ENCODE peak calls at places on chromosome 11, in nine cellular contexts. O is DMS153; B is activated CD4-positive, CD25-positive, alpha-beta regulatory T cell treated with anti-CD3 and anti-CD28 coated beads, Interleukin-2, amount 50 U/mL, for 72 hours; P is activated naive CD4-positive, alpha-beta T cell treated with Interleukin-2 at 50 U/mL for 16 hours; H is stomach; E is immature natural killer cell; Q is fibroblast of lung; F is upper lobe of right lung; N is cardiac septum. J is an unnamed sample.

GRCh38 chr11:79264284-79264683 is 176.5 kb downstream of the TENM4 start:
- DNase-seq in B (no peak), F (no peak), N (no peak), H (no peak), P (no peak), Q (peak; percentile 28), E (no peak), O (no peak), J (no peak)

GRCh38 chr11:64531906-64532312 is 59.1 kb upstream of the SLC22A12 start:
- DNase-seq in O (no peak), B (no peak), N (no peak), E (no peak), Q (no peak), H (no peak), P (no peak), F (no peak), J (no peak)

GRCh38 chr11:22193348-22194051 is 615 bp downstream of the ANO5 start:
- DNase-seq in F (peak; percentile 70), E (no peak), P (no peak), B (no peak), O (no peak), Q (no peak), H (peak; percentile 26), N (no peak), J (no peak)

GRCh38 chr11:33324211-33324985 is 67.2 kb downstream of the HIPK3 start:
- DNase-seq in F (no peak), H (no peak), N (no peak), B (no peak), E (no peak), O (no peak), Q (no peak), P (no peak), J (no peak)

GRCh38 chr11:45900916-45901617 is 6.0 kb downstream of the FREY1 start:
- DNase-seq in N (no peak), H (no peak), E (no peak), Q (no peak), B (no peak), O (no peak), F (no peak), P (no peak), J (no peak)

GRCh38 chr11:110835103-110835502 is 122.9 kb upstream of the ARHGAP20 start:
- DNase-seq in P (no peak), H (no peak), B (no peak), N (no peak), Q (no peak), O (no peak), F (no peak), E (no peak), J (no peak)

GRCh38 chr11:33089776-33090175 is 50.4 kb downstream of the TCP11L1 start:
- DNase-seq in F (no peak), H (no peak), O (no peak), Q (no peak), E (no peak), P (no peak), B (no peak), N (no peak), J (no peak)

GRCh38 chr11:2807801-2808241 is 77.8 kb downstream of the CDKN1C start:
- DNase-seq in N (peak; percentile 66), H (peak; percentile 25), O (no peak), P (no peak), B (peak; percentile 19), Q (no peak), F (peak; percentile 58), E (no peak), J (peak; percentile 41)

GRCh38 chr11:19311306-19312030 is 70.7 kb upstream of the E2F8 start:
- DNase-seq in H (peak; percentile 76), N (no peak), O (peak; percentile 19), P (peak; percentile 27), Q (peak; percentile 63), F (no peak), B (peak; percentile 51), E (peak; percentile 6), J (peak; percentile 83)

GRCh38 chr11:98545544-98546175 is 475.1 kb upstream of the CNTN5 start:
- DNase-seq in O (no peak), Q (no peak), H (no peak), F (no peak), P (no peak), N (no peak), E (no peak), B (no peak), J (no peak)

GRCh38 chr11:68120212-68121066 is 749 bp downstream of the CHKA start:
- DNase-seq in H (no peak), E (peak; percentile 67), O (no peak), P (peak; percentile 35), Q (peak; percentile 18), N (peak; percentile 81), B (peak; percentile 53), F (peak; percentile 89), J (peak; percentile 76)

GRCh38 chr11:66335531-66336233 is 552 bp downstream of the RIN1 start:
- DNase-seq in B (no peak), Q (peak; percentile 62), E (no peak), H (no peak), P (no peak), O (no peak), N (no peak), F (peak; percentile 71), J (no peak)

GRCh38 chr11:6152126-6152525 is 18.0 kb downstream of the OR52B2 start:
- DNase-seq in O (no peak), P (no peak), E (no peak), F (no peak), N (no peak), B (no peak), Q (no peak), H (no peak), J (no peak)

J was measured in Peyer's patch.